ENCODE peak calls at places on chromosomes 6 and 20, in seven cellular contexts. One of them, this sample, is unnamed.

GRCh38 chr6:157966990-157967389 is 14.7 kb upstream of the SYNJ2 start:
- DNase-seq in neural crest cell: no peak
- DNase-seq in nucleus accumbens: no peak
- DNase-seq in lower lobe of right lung: no peak
- DNase-seq in naive thymus-derived CD4-positive, alpha-beta T cell: no peak
- DNase-seq in activated CD4-positive, alpha-beta T cell treated with anti-CD3 and anti-CD28 coated beads, Interleukin-2, amount 50 U/mL, for 1 hour: no peak
- DNase-seq in foreskin fibroblast: no peak
- DNase-seq in this sample: no peak

GRCh38 chr20:62704341-62704948 is 4.2 kb upstream of the NTSR1 start:
- DNase-seq in neural crest cell: no peak
- DNase-seq in nucleus accumbens: no peak
- DNase-seq in lower lobe of right lung: peak
- DNase-seq in naive thymus-derived CD4-positive, alpha-beta T cell: no peak
- DNase-seq in activated CD4-positive, alpha-beta T cell treated with anti-CD3 and anti-CD28 coated beads, Interleukin-2, amount 50 U/mL, for 1 hour: no peak
- DNase-seq in foreskin fibroblast: peak
- DNase-seq in this sample: no peak

GRCh38 chr6:108161724-108162282 is 4.0 kb upstream of the NR2E1 start:
- DNase-seq in neural crest cell: no peak
- DNase-seq in nucleus accumbens: no peak
- DNase-seq in lower lobe of right lung: no peak
- DNase-seq in naive thymus-derived CD4-positive, alpha-beta T cell: no peak
- DNase-seq in activated CD4-positive, alpha-beta T cell treated with anti-CD3 and anti-CD28 coated beads, Interleukin-2, amount 50 U/mL, for 1 hour: no peak
- DNase-seq in foreskin fibroblast: no peak
- DNase-seq in this sample: no peak

GRCh38 chr6:31467151-31467550 is 30.8 kb upstream of the MICB start:
- DNase-seq in neural crest cell: no peak
- DNase-seq in nucleus accumbens: no peak
- DNase-seq in lower lobe of right lung: no peak
- DNase-seq in naive thymus-derived CD4-positive, alpha-beta T cell: no peak
- DNase-seq in activated CD4-positive, alpha-beta T cell treated with anti-CD3 and anti-CD28 coated beads, Interleukin-2, amount 50 U/mL, for 1 hour: no peak
- DNase-seq in foreskin fibroblast: no peak
- DNase-seq in this sample: no peak

GRCh38 chr6:97240222-97240621 is 42.8 kb downstream of the MMS22L start:
- DNase-seq in neural crest cell: no peak
- DNase-seq in nucleus accumbens: no peak
- DNase-seq in lower lobe of right lung: no peak
- DNase-seq in naive thymus-derived CD4-positive, alpha-beta T cell: no peak
- DNase-seq in activated CD4-positive, alpha-beta T cell treated with anti-CD3 and anti-CD28 coated beads, Interleukin-2, amount 50 U/mL, for 1 hour: no peak
- DNase-seq in foreskin fibroblast: peak
- DNase-seq in this sample: no peak

GRCh38 chr20:48760403-48760889 is 67.4 kb downstream of the PREX1 start:
- DNase-seq in neural crest cell: no peak
- DNase-seq in nucleus accumbens: no peak
- DNase-seq in lower lobe of right lung: no peak
- DNase-seq in naive thymus-derived CD4-positive, alpha-beta T cell: no peak
- DNase-seq in activated CD4-positive, alpha-beta T cell treated with anti-CD3 and anti-CD28 coated beads, Interleukin-2, amount 50 U/mL, for 1 hour: peak
- DNase-seq in foreskin fibroblast: peak
- DNase-seq in this sample: no peak

GRCh38 chr6:14865609-14866100 is 380.2 kb upstream of the JARID2 start:
- DNase-seq in neural crest cell: no peak
- DNase-seq in nucleus accumbens: no peak
- DNase-seq in lower lobe of right lung: no peak
- DNase-seq in naive thymus-derived CD4-positive, alpha-beta T cell: no peak
- DNase-seq in activated CD4-positive, alpha-beta T cell treated with anti-CD3 and anti-CD28 coated beads, Interleukin-2, amount 50 U/mL, for 1 hour: no peak
- DNase-seq in foreskin fibroblast: peak
- DNase-seq in this sample: no peak

GRCh38 chr20:17796096-17796563 is 96.4 kb downstream of the BANF2 start:
- DNase-seq in neural crest cell: no peak
- DNase-seq in nucleus accumbens: no peak
- DNase-seq in lower lobe of right lung: peak
- DNase-seq in naive thymus-derived CD4-positive, alpha-beta T cell: no peak
- DNase-seq in activated CD4-positive, alpha-beta T cell treated with anti-CD3 and anti-CD28 coated beads, Interleukin-2, amount 50 U/mL, for 1 hour: no peak
- DNase-seq in foreskin fibroblast: peak
- DNase-seq in this sample: no peak

GRCh38 chr6:137148291-137149076 is 25.0 kb downstream of the IL22RA2 start:
- DNase-seq in neural crest cell: no peak
- DNase-seq in nucleus accumbens: no peak
- DNase-seq in lower lobe of right lung: peak
- DNase-seq in naive thymus-derived CD4-positive, alpha-beta T cell: no peak
- DNase-seq in activated CD4-positive, alpha-beta T cell treated with anti-CD3 and anti-CD28 coated beads, Interleukin-2, amount 50 U/mL, for 1 hour: no peak
- DNase-seq in foreskin fibroblast: peak
- DNase-seq in this sample: no peak

GRCh38 chr6:155678361-155678760 is 222.7 kb upstream of the NOX3 start:
- DNase-seq in neural crest cell: no peak
- DNase-seq in nucleus accumbens: no peak
- DNase-seq in lower lobe of right lung: no peak
- DNase-seq in naive thymus-derived CD4-positive, alpha-beta T cell: no peak
- DNase-seq in activated CD4-positive, alpha-beta T cell treated with anti-CD3 and anti-CD28 coated beads, Interleukin-2, amount 50 U/mL, for 1 hour: no peak
- DNase-seq in foreskin fibroblast: peak
- DNase-seq in this sample: no peak

GRCh38 chr20:41697861-41698559 is 79.8 kb upstream of the CHD6 start:
- DNase-seq in neural crest cell: no peak
- DNase-seq in nucleus accumbens: no peak
- DNase-seq in lower lobe of right lung: no peak
- DNase-seq in naive thymus-derived CD4-positive, alpha-beta T cell: no peak
- DNase-seq in activated CD4-positive, alpha-beta T cell treated with anti-CD3 and anti-CD28 coated beads, Interleukin-2, amount 50 U/mL, for 1 hour: no peak
- DNase-seq in foreskin fibroblast: peak
- DNase-seq in this sample: no peak

GRCh38 chr20:63696311-63696627 is 183 bp upstream of the TNFRSF6B start:
- DNase-seq in neural crest cell: no peak
- DNase-seq in nucleus accumbens: no peak
- DNase-seq in lower lobe of right lung: peak
- DNase-seq in naive thymus-derived CD4-positive, alpha-beta T cell: no peak
- DNase-seq in activated CD4-positive, alpha-beta T cell treated with anti-CD3 and anti-CD28 coated beads, Interleukin-2, amount 50 U/mL, for 1 hour: no peak
- DNase-seq in foreskin fibroblast: peak
- DNase-seq in this sample: peak

GRCh38 chr6:106659859-106660258 is 30.5 kb downstream of the QRSL1 start:
- DNase-seq in neural crest cell: no peak
- DNase-seq in nucleus accumbens: no peak
- DNase-seq in lower lobe of right lung: no peak
- DNase-seq in naive thymus-derived CD4-positive, alpha-beta T cell: no peak
- DNase-seq in activated CD4-positive, alpha-beta T cell treated with anti-CD3 and anti-CD28 coated beads, Interleukin-2, amount 50 U/mL, for 1 hour: no peak
- DNase-seq in foreskin fibroblast: no peak
- DNase-seq in this sample: no peak

GRCh38 chr6:159788757-159789376 is 535 bp downstream of the TCP1 start:
- DNase-seq in neural crest cell: peak
- DNase-seq in nucleus accumbens: no peak
- DNase-seq in lower lobe of right lung: peak
- DNase-seq in naive thymus-derived CD4-positive, alpha-beta T cell: no peak
- DNase-seq in activated CD4-positive, alpha-beta T cell treated with anti-CD3 and anti-CD28 coated beads, Interleukin-2, amount 50 U/mL, for 1 hour: peak
- DNase-seq in foreskin fibroblast: peak
- DNase-seq in this sample: peak

GRCh38 chr20:20373046-20373706 is 5.3 kb downstream of the INSM1 start:
- DNase-seq in neural crest cell: no peak
- DNase-seq in nucleus accumbens: no peak
- DNase-seq in lower lobe of right lung: no peak
- DNase-seq in naive thymus-derived CD4-positive, alpha-beta T cell: no peak
- DNase-seq in activated CD4-positive, alpha-beta T cell treated with anti-CD3 and anti-CD28 coated beads, Interleukin-2, amount 50 U/mL, for 1 hour: no peak
- DNase-seq in foreskin fibroblast: peak
- DNase-seq in this sample: no peak

GRCh38 chr6:142361765-142362540 is 60.1 kb downstream of the ADGRG6 start:
- DNase-seq in neural crest cell: no peak
- DNase-seq in nucleus accumbens: no peak
- DNase-seq in lower lobe of right lung: no peak
- DNase-seq in naive thymus-derived CD4-positive, alpha-beta T cell: no peak
- DNase-seq in activated CD4-positive, alpha-beta T cell treated with anti-CD3 and anti-CD28 coated beads, Interleukin-2, amount 50 U/mL, for 1 hour: no peak
- DNase-seq in foreskin fibroblast: peak
- DNase-seq in this sample: no peak

This sample was measured in WTC11.